ENCODE peak calls at places on chromosome 12, in seven cellular contexts. Z is OCI-LY7, N is B cell, G is IMR-90, V is cardiac septum, L is AG04450, Q is right lobe of liver. J is an unnamed sample.

GRCh38 chr12:96710127-96710745 is 196.8 kb upstream of the NEDD1 start:
- DNase-seq in Z (no peak), N (no peak), G (no peak), V (no peak), L (no peak), Q (no peak), J (no peak)

GRCh38 chr12:6627598-6627997 is 8.2 kb downstream of the LPAR5 start:
- DNase-seq in Z (peak), N (peak), G (no peak), V (no peak), L (no peak), Q (no peak), J (no peak)

GRCh38 chr12:7161811-7162210 is 27.7 kb upstream of the PEX5 start:
- DNase-seq in Z (no peak), N (no peak), G (peak), V (no peak), L (peak), Q (peak), J (peak)

GRCh38 chr12:32159925-32160324 is 53.3 kb downstream of the BICD1 start:
- DNase-seq in Z (no peak), N (no peak), G (peak), V (no peak), L (no peak), Q (no peak), J (no peak)

GRCh38 chr12:75738486-75738885 is 227.1 kb upstream of the KRR1 start:
- DNase-seq in Z (no peak), N (no peak), G (peak), V (no peak), L (no peak), Q (no peak), J (no peak)

GRCh38 chr12:96208801-96209534 is 14.8 kb downstream of the ELK3 start:
- DNase-seq in Z (peak), N (peak), G (no peak), V (no peak), L (no peak), Q (no peak), J (no peak)

GRCh38 chr12:131155131-131155530 is 201.4 kb downstream of the ADGRD1 start:
- DNase-seq in Z (no peak), N (no peak), G (no peak), V (no peak), L (no peak), Q (no peak), J (no peak)

GRCh38 chr12:52901715-52902541 is 2.9 kb downstream of the KRT8 start:
- DNase-seq in Z (no peak), N (no peak), G (no peak), V (no peak), L (no peak), Q (no peak), J (peak)

GRCh38 chr12:108635201-108635996 is 1.7 kb upstream of the SELPLG start:
- DNase-seq in Z (peak), N (peak), G (peak), V (no peak), L (no peak), Q (no peak), J (no peak)

GRCh38 chr12:124420041-124420765 is 125.3 kb downstream of the RFLNA start:
- DNase-seq in Z (no peak), N (no peak), G (no peak), V (no peak), L (no peak), Q (no peak), J (peak)

GRCh38 chr12:76489737-76490136 is 69.8 kb downstream of the OSBPL8 start:
- DNase-seq in Z (no peak), N (no peak), G (peak), V (no peak), L (no peak), Q (no peak), J (peak)

GRCh38 chr12:6405963-6406362 is 22.0 kb downstream of the LTBR start:
- DNase-seq in Z (no peak), N (no peak), G (no peak), V (no peak), L (no peak), Q (no peak), J (no peak)

GRCh38 chr12:64526859-64527258 is 74.9 kb downstream of the TBK1 start:
- DNase-seq in Z (no peak), N (no peak), G (no peak), V (no peak), L (no peak), Q (no peak), J (no peak)

GRCh38 chr12:108129017-108129812 is at the start of gene WSCD2:
- DNase-seq in Z (no peak), N (peak), G (no peak), V (no peak), L (no peak), Q (no peak), J (peak)

GRCh38 chr12:53575502-53576264 is 50.5 kb downstream of the ATF7 start:
- DNase-seq in Z (no peak), N (no peak), G (peak), V (no peak), L (peak), Q (no peak), J (peak)

J was measured in trophoblast cell.